ENCODE peak calls at places on chromosomes 4 and X, in ten cellular contexts. One of them, this sample, is unnamed.

GRCh38 chr4:128461300-128462103 is 173.9 kb upstream of the PGRMC2 start:
- DNase-seq in kidney tubule cell: peak
- DNase-seq in NCI-H1436: no peak
- DNase-seq in anterior cingulate cortex: no peak
- DNase-seq in tibial artery: no peak
- DNase-seq in WTC11: no peak
- DNase-seq in HFFc6: peak
- DNase-seq in AML-193: no peak
- DNase-seq in pancreas: no peak
- DNase-seq in neuronal stem cell: peak
- DNase-seq in this sample: no peak

GRCh38 chr4:150056569-150056968 is 21.7 kb upstream of the DCLK2 start:
- DNase-seq in kidney tubule cell: peak
- DNase-seq in NCI-H1436: no peak
- DNase-seq in anterior cingulate cortex: no peak
- DNase-seq in tibial artery: no peak
- DNase-seq in WTC11: no peak
- DNase-seq in HFFc6: peak
- DNase-seq in AML-193: no peak
- DNase-seq in pancreas: no peak
- DNase-seq in neuronal stem cell: no peak
- DNase-seq in this sample: no peak

GRCh38 chr4:147984065-147984777 is 252.3 kb downstream of the ARHGAP10 start:
- DNase-seq in kidney tubule cell: peak
- DNase-seq in NCI-H1436: peak
- DNase-seq in anterior cingulate cortex: no peak
- DNase-seq in tibial artery: no peak
- DNase-seq in WTC11: peak
- DNase-seq in HFFc6: peak
- DNase-seq in AML-193: peak
- DNase-seq in pancreas: no peak
- DNase-seq in neuronal stem cell: peak
- DNase-seq in this sample: no peak

GRCh38 chr4:150173420-150173819 is 95.2 kb downstream of the DCLK2 start:
- DNase-seq in kidney tubule cell: no peak
- DNase-seq in NCI-H1436: no peak
- DNase-seq in anterior cingulate cortex: no peak
- DNase-seq in tibial artery: no peak
- DNase-seq in WTC11: no peak
- DNase-seq in HFFc6: no peak
- DNase-seq in AML-193: no peak
- DNase-seq in pancreas: no peak
- DNase-seq in neuronal stem cell: no peak
- DNase-seq in this sample: no peak

GRCh38 chr4:185470503-185471195 is 884 bp downstream of the CCDC110 start:
- DNase-seq in kidney tubule cell: peak
- DNase-seq in NCI-H1436: peak
- DNase-seq in anterior cingulate cortex: peak
- DNase-seq in tibial artery: peak
- DNase-seq in WTC11: no peak
- DNase-seq in HFFc6: no peak
- DNase-seq in AML-193: no peak
- DNase-seq in pancreas: peak
- DNase-seq in neuronal stem cell: peak
- DNase-seq in this sample: peak

GRCh38 chr4:140243345-140243753 is 89.4 kb upstream of the MAML3 start:
- DNase-seq in kidney tubule cell: peak
- DNase-seq in NCI-H1436: peak
- DNase-seq in anterior cingulate cortex: no peak
- DNase-seq in tibial artery: no peak
- DNase-seq in WTC11: no peak
- DNase-seq in HFFc6: no peak
- DNase-seq in AML-193: peak
- DNase-seq in pancreas: no peak
- DNase-seq in neuronal stem cell: no peak
- DNase-seq in this sample: no peak

GRCh38 chr4:2794707-2795557 is 2.0 kb downstream of the SH3BP2 start:
- DNase-seq in kidney tubule cell: peak
- DNase-seq in NCI-H1436: no peak
- DNase-seq in anterior cingulate cortex: no peak
- DNase-seq in tibial artery: peak
- DNase-seq in WTC11: peak
- DNase-seq in HFFc6: peak
- DNase-seq in AML-193: peak
- DNase-seq in pancreas: peak
- DNase-seq in neuronal stem cell: no peak
- DNase-seq in this sample: no peak

GRCh38 chr4:68180858-68181531 is 51.3 kb upstream of the TMPRSS11F start:
- DNase-seq in kidney tubule cell: peak
- DNase-seq in NCI-H1436: no peak
- DNase-seq in anterior cingulate cortex: no peak
- DNase-seq in tibial artery: no peak
- DNase-seq in WTC11: no peak
- DNase-seq in HFFc6: no peak
- DNase-seq in AML-193: no peak
- DNase-seq in pancreas: no peak
- DNase-seq in neuronal stem cell: no peak
- DNase-seq in this sample: no peak

GRCh38 chr4:168656055-168656660 is 159.3 kb downstream of the PALLD start:
- DNase-seq in kidney tubule cell: peak
- DNase-seq in NCI-H1436: no peak
- DNase-seq in anterior cingulate cortex: no peak
- DNase-seq in tibial artery: no peak
- DNase-seq in WTC11: no peak
- DNase-seq in HFFc6: peak
- DNase-seq in AML-193: no peak
- DNase-seq in pancreas: no peak
- DNase-seq in neuronal stem cell: no peak
- DNase-seq in this sample: no peak

GRCh38 chr4:153523941-153524386 is 57.8 kb downstream of the TMEM131L start:
- DNase-seq in kidney tubule cell: no peak
- DNase-seq in NCI-H1436: no peak
- DNase-seq in anterior cingulate cortex: no peak
- DNase-seq in tibial artery: no peak
- DNase-seq in WTC11: no peak
- DNase-seq in HFFc6: no peak
- DNase-seq in AML-193: no peak
- DNase-seq in pancreas: no peak
- DNase-seq in neuronal stem cell: no peak
- DNase-seq in this sample: no peak

GRCh38 chr4:39384563-39384962 is 18.4 kb upstream of the RFC1 start:
- DNase-seq in kidney tubule cell: no peak
- DNase-seq in NCI-H1436: no peak
- DNase-seq in anterior cingulate cortex: no peak
- DNase-seq in tibial artery: no peak
- DNase-seq in WTC11: no peak
- DNase-seq in HFFc6: no peak
- DNase-seq in AML-193: no peak
- DNase-seq in pancreas: no peak
- DNase-seq in neuronal stem cell: no peak
- DNase-seq in this sample: no peak

GRCh38 chr4:163582688-163583087 is 88.2 kb downstream of the TMA16 start:
- DNase-seq in kidney tubule cell: peak
- DNase-seq in NCI-H1436: no peak
- DNase-seq in anterior cingulate cortex: no peak
- DNase-seq in tibial artery: no peak
- DNase-seq in WTC11: no peak
- DNase-seq in HFFc6: no peak
- DNase-seq in AML-193: no peak
- DNase-seq in pancreas: no peak
- DNase-seq in neuronal stem cell: no peak
- DNase-seq in this sample: no peak

GRCh38 chr4:136441629-136442282 is 1090.5 kb downstream of the PCDH18 start:
- DNase-seq in kidney tubule cell: no peak
- DNase-seq in NCI-H1436: no peak
- DNase-seq in anterior cingulate cortex: no peak
- DNase-seq in tibial artery: no peak
- DNase-seq in WTC11: no peak
- DNase-seq in HFFc6: no peak
- DNase-seq in AML-193: no peak
- DNase-seq in pancreas: no peak
- DNase-seq in neuronal stem cell: no peak
- DNase-seq in this sample: no peak

GRCh38 chr4:153541426-153542096 is 75.4 kb downstream of the TMEM131L start:
- DNase-seq in kidney tubule cell: peak
- DNase-seq in NCI-H1436: no peak
- DNase-seq in anterior cingulate cortex: no peak
- DNase-seq in tibial artery: no peak
- DNase-seq in WTC11: no peak
- DNase-seq in HFFc6: peak
- DNase-seq in AML-193: no peak
- DNase-seq in pancreas: no peak
- DNase-seq in neuronal stem cell: no peak
- DNase-seq in this sample: peak

GRCh38 chr4:108114503-108114902 is 54.2 kb downstream of the LEF1 start:
- DNase-seq in kidney tubule cell: no peak
- DNase-seq in NCI-H1436: no peak
- DNase-seq in anterior cingulate cortex: no peak
- DNase-seq in tibial artery: no peak
- DNase-seq in WTC11: no peak
- DNase-seq in HFFc6: no peak
- DNase-seq in AML-193: no peak
- DNase-seq in pancreas: no peak
- DNase-seq in neuronal stem cell: no peak
- DNase-seq in this sample: no peak

GRCh38 chrX:134377537-134377936 is 82.4 kb upstream of the HPRT1 start:
- DNase-seq in kidney tubule cell: peak
- DNase-seq in NCI-H1436: peak
- DNase-seq in anterior cingulate cortex: no peak
- DNase-seq in tibial artery: no peak
- DNase-seq in WTC11: no peak
- DNase-seq in HFFc6: peak
- DNase-seq in AML-193: peak
- DNase-seq in pancreas: no peak
- DNase-seq in neuronal stem cell: no peak
- DNase-seq in this sample: peak

GRCh38 chrX:84223261-84223660 is 35.3 kb upstream of the RPS6KA6 start:
- DNase-seq in kidney tubule cell: no peak
- DNase-seq in NCI-H1436: no peak
- DNase-seq in anterior cingulate cortex: no peak
- DNase-seq in tibial artery: no peak
- DNase-seq in WTC11: no peak
- DNase-seq in HFFc6: no peak
- DNase-seq in AML-193: no peak
- DNase-seq in pancreas: no peak
- DNase-seq in neuronal stem cell: no peak
- DNase-seq in this sample: no peak

GRCh38 chr4:16253127-16253960 is 27.1 kb upstream of the TAPT1 start:
- DNase-seq in kidney tubule cell: peak
- DNase-seq in NCI-H1436: no peak
- DNase-seq in anterior cingulate cortex: no peak
- DNase-seq in tibial artery: no peak
- DNase-seq in WTC11: no peak
- DNase-seq in HFFc6: peak
- DNase-seq in AML-193: no peak
- DNase-seq in pancreas: no peak
- DNase-seq in neuronal stem cell: no peak
- DNase-seq in this sample: no peak

GRCh38 chr4:7419961-7420660 is 14.6 kb downstream of the PSAPL1 start:
- DNase-seq in kidney tubule cell: no peak
- DNase-seq in NCI-H1436: no peak
- DNase-seq in anterior cingulate cortex: no peak
- DNase-seq in tibial artery: peak
- DNase-seq in WTC11: no peak
- DNase-seq in HFFc6: no peak
- DNase-seq in AML-193: no peak
- DNase-seq in pancreas: peak
- DNase-seq in neuronal stem cell: no peak
- DNase-seq in this sample: no peak

GRCh38 chrX:23524467-23524866 is 142.8 kb upstream of the PRDX4 start:
- DNase-seq in kidney tubule cell: no peak
- DNase-seq in NCI-H1436: no peak
- DNase-seq in anterior cingulate cortex: no peak
- DNase-seq in tibial artery: no peak
- DNase-seq in WTC11: no peak
- DNase-seq in HFFc6: no peak
- DNase-seq in AML-193: no peak
- DNase-seq in pancreas: no peak
- DNase-seq in neuronal stem cell: no peak
- DNase-seq in this sample: no peak

GRCh38 chr4:185033950-185034349 is 15.7 kb downstream of the HELT start:
- DNase-seq in kidney tubule cell: no peak
- DNase-seq in NCI-H1436: no peak
- DNase-seq in anterior cingulate cortex: no peak
- DNase-seq in tibial artery: no peak
- DNase-seq in WTC11: no peak
- DNase-seq in HFFc6: no peak
- DNase-seq in AML-193: no peak
- DNase-seq in pancreas: no peak
- DNase-seq in neuronal stem cell: no peak
- DNase-seq in this sample: no peak

GRCh38 chrX:67563469-67564448 is 19.9 kb downstream of the AR start:
- DNase-seq in kidney tubule cell: peak
- DNase-seq in NCI-H1436: no peak
- DNase-seq in anterior cingulate cortex: no peak
- DNase-seq in tibial artery: no peak
- DNase-seq in WTC11: no peak
- DNase-seq in HFFc6: no peak
- DNase-seq in AML-193: no peak
- DNase-seq in pancreas: no peak
- DNase-seq in neuronal stem cell: no peak
- DNase-seq in this sample: no peak

GRCh38 chr4:62622084-62622483 is 1422.0 kb downstream of the ADGRL3 start:
- DNase-seq in kidney tubule cell: no peak
- DNase-seq in NCI-H1436: no peak
- DNase-seq in anterior cingulate cortex: no peak
- DNase-seq in tibial artery: no peak
- DNase-seq in WTC11: no peak
- DNase-seq in HFFc6: no peak
- DNase-seq in AML-193: peak
- DNase-seq in pancreas: no peak
- DNase-seq in neuronal stem cell: no peak
- DNase-seq in this sample: no peak

GRCh38 chr4:11367371-11367770 is 61.3 kb downstream of the HS3ST1 start:
- DNase-seq in kidney tubule cell: no peak
- DNase-seq in NCI-H1436: no peak
- DNase-seq in anterior cingulate cortex: peak
- DNase-seq in tibial artery: peak
- DNase-seq in WTC11: no peak
- DNase-seq in HFFc6: no peak
- DNase-seq in AML-193: no peak
- DNase-seq in pancreas: no peak
- DNase-seq in neuronal stem cell: peak
- DNase-seq in this sample: no peak

GRCh38 chr4:61200195-61200990 is at the start of gene ADGRL3:
- DNase-seq in kidney tubule cell: no peak
- DNase-seq in NCI-H1436: peak
- DNase-seq in anterior cingulate cortex: peak
- DNase-seq in tibial artery: peak
- DNase-seq in WTC11: peak
- DNase-seq in HFFc6: no peak
- DNase-seq in AML-193: no peak
- DNase-seq in pancreas: peak
- DNase-seq in neuronal stem cell: peak
- DNase-seq in this sample: no peak

GRCh38 chr4:87882321-87882720 is 49.6 kb downstream of the MEPE start:
- DNase-seq in kidney tubule cell: no peak
- DNase-seq in NCI-H1436: no peak
- DNase-seq in anterior cingulate cortex: no peak
- DNase-seq in tibial artery: no peak
- DNase-seq in WTC11: no peak
- DNase-seq in HFFc6: peak
- DNase-seq in AML-193: no peak
- DNase-seq in pancreas: no peak
- DNase-seq in neuronal stem cell: no peak
- DNase-seq in this sample: no peak

GRCh38 chr4:128424524-128425195 is 137.0 kb upstream of the PGRMC2 start:
- DNase-seq in kidney tubule cell: peak
- DNase-seq in NCI-H1436: no peak
- DNase-seq in anterior cingulate cortex: no peak
- DNase-seq in tibial artery: no peak
- DNase-seq in WTC11: no peak
- DNase-seq in HFFc6: peak
- DNase-seq in AML-193: no peak
- DNase-seq in pancreas: no peak
- DNase-seq in neuronal stem cell: no peak
- DNase-seq in this sample: no peak

GRCh38 chrX:150902434-150903109 is 4.1 kb upstream of the CD99L2 start:
- DNase-seq in kidney tubule cell: no peak
- DNase-seq in NCI-H1436: peak
- DNase-seq in anterior cingulate cortex: no peak
- DNase-seq in tibial artery: no peak
- DNase-seq in WTC11: peak
- DNase-seq in HFFc6: no peak
- DNase-seq in AML-193: no peak
- DNase-seq in pancreas: no peak
- DNase-seq in neuronal stem cell: no peak
- DNase-seq in this sample: no peak